ENCODE peak calls at places on chromosome X, in ten cellular contexts. Y is heart right ventricle; P is hepatocyte; R is tibial artery; H is activated CD8-positive, alpha-beta T cell treated with anti-CD3 and anti-CD28 coated beads for 36 hours; V is AG04449; O is CD4-positive, alpha-beta T cell; D is GM13977; X is transverse colon; I is left ventricle myocardium inferior. S is an unnamed sample.

GRCh38 chrX:125507119-125507518 is 187.4 kb downstream of the TEX13C start:
- DNase-seq in H (no peak), O (no peak), I (no peak), V (no peak), D (no peak), X (no peak), P (no peak), Y (no peak), R (no peak), S (no peak)

GRCh38 chrX:3052864-3053263 is 11.6 kb downstream of the ARSF start:
- DNase-seq in Y (no peak), X (peak), I (no peak), P (no peak), H (no peak), O (no peak), V (no peak), D (no peak), R (no peak), S (no peak)

GRCh38 chrX:150182176-150182575 is 180.9 kb upstream of the MAMLD1 start:
- DNase-seq in P (no peak), I (no peak), O (no peak), Y (no peak), D (no peak), R (no peak), V (no peak), X (no peak), H (no peak), S (no peak)

GRCh38 chrX:38342853-38343778 is 9.3 kb upstream of the OTC start:
- DNase-seq in P (peak), D (no peak), R (no peak), V (no peak), O (no peak), Y (no peak), I (no peak), X (peak), H (no peak), S (no peak)

GRCh38 chrX:138073626-138074025 is 507.7 kb downstream of the ZIC3 start:
- DNase-seq in H (no peak), O (no peak), R (no peak), D (no peak), P (no peak), X (no peak), Y (no peak), I (no peak), V (no peak), S (no peak)

GRCh38 chrX:39645059-39645895 is 452.5 kb downstream of the BCOR start:
- DNase-seq in O (no peak), P (peak), H (peak), D (no peak), I (peak), R (peak), Y (peak), X (peak), V (peak), S (no peak)

GRCh38 chrX:110450050-110450449 is 91.4 kb downstream of the RTL9 start:
- DNase-seq in I (peak), V (peak), Y (peak), X (peak), H (peak), R (peak), O (peak), D (peak), P (peak), S (peak)

GRCh38 chrX:41180194-41180902 is 95.1 kb downstream of the USP9X start:
- DNase-seq in Y (peak), P (peak), H (peak), I (no peak), R (peak), X (peak), O (peak), V (peak), D (peak), S (no peak)

GRCh38 chrX:109709129-109709631 is 23.9 kb downstream of the ACSL4 start:
- DNase-seq in I (no peak), O (no peak), D (peak), H (no peak), V (no peak), R (no peak), P (no peak), X (no peak), Y (no peak), S (no peak)

GRCh38 chrX:9146657-9147056 is 112.7 kb upstream of the FAM9B start:
- DNase-seq in Y (no peak), D (no peak), X (no peak), I (no peak), V (no peak), O (no peak), H (no peak), P (no peak), R (no peak), S (no peak)

GRCh38 chrX:130085551-130085986 is 24.7 kb downstream of the ELF4 start:
- DNase-seq in D (no peak), X (no peak), I (no peak), H (no peak), Y (peak), P (no peak), V (no peak), O (no peak), R (no peak), S (no peak)

GRCh38 chrX:122220644-122221373 is 963.3 kb upstream of the GRIA3 start:
- DNase-seq in Y (no peak), V (no peak), I (no peak), O (no peak), X (no peak), D (no peak), P (no peak), H (no peak), R (no peak), S (no peak)

GRCh38 chrX:341541-342101 is 23.0 kb upstream of the GTPBP6 start:
- DNase-seq in H (no peak), D (no peak), P (no peak), Y (no peak), O (no peak), X (no peak), I (peak), V (no peak), R (no peak), S (no peak)

GRCh38 chrX:123773258-123773978 is 40.6 kb upstream of the THOC2 start:
- DNase-seq in D (no peak), Y (no peak), X (no peak), O (no peak), H (no peak), V (no peak), P (no peak), R (no peak), I (no peak), S (no peak)

GRCh38 chrX:136269921-136270320 is 18.7 kb upstream of the MAP7D3 start:
- DNase-seq in Y (no peak), V (no peak), O (no peak), D (no peak), R (no peak), H (no peak), P (no peak), X (no peak), I (no peak), S (no peak)

GRCh38 chrX:45783002-45783401 is 582.3 kb upstream of the DIPK2B start:
- DNase-seq in X (no peak), P (no peak), D (no peak), I (no peak), H (no peak), O (no peak), R (no peak), V (no peak), Y (no peak), S (no peak)

GRCh38 chrX:46710425-46710824 is 48.5 kb downstream of the SLC9A7 start:
- DNase-seq in R (no peak), Y (no peak), O (no peak), V (no peak), H (no peak), D (no peak), I (no peak), P (peak), X (no peak), S (no peak)

GRCh38 chrX:1455948-1456280 is 3.2 kb upstream of the ASMTL start:
- DNase-seq in D (no peak), X (no peak), I (no peak), O (no peak), Y (peak), H (no peak), P (no peak), V (no peak), R (no peak), S (no peak)

GRCh38 chrX:39814391-39814790 is 283.4 kb downstream of the BCOR start:
- DNase-seq in O (peak), R (no peak), I (no peak), P (peak), H (peak), V (no peak), Y (no peak), D (peak), X (peak), S (no peak)

GRCh38 chrX:102599950-102600579 is 750 bp downstream of the ARMCX5 start:
- DNase-seq in I (no peak), X (no peak), O (no peak), D (no peak), R (no peak), V (no peak), H (no peak), Y (no peak), P (peak), S (no peak)

GRCh38 chrX:3712870-3713224 is 602 bp downstream of the PRKX start:
- DNase-seq in R (no peak), V (no peak), X (peak), Y (no peak), H (peak), O (no peak), I (peak), P (no peak), D (no peak), S (no peak)

GRCh38 chrX:78958419-78959116 is 13.4 kb downstream of the P2RY10 start:
- DNase-seq in R (no peak), D (no peak), H (no peak), I (no peak), Y (no peak), V (no peak), O (no peak), X (no peak), P (no peak), S (no peak)

GRCh38 chrX:8879750-8880149 is 78.6 kb upstream of the FAM9A start:
- DNase-seq in I (no peak), R (no peak), X (peak), D (peak), V (no peak), H (peak), Y (no peak), P (no peak), O (peak), S (no peak)

GRCh38 chrX:103608305-103608963 is 671 bp downstream of the TCEAL3 start:
- DNase-seq in D (peak), P (no peak), V (no peak), H (peak), X (no peak), R (no peak), Y (peak), I (no peak), O (no peak), S (no peak)

GRCh38 chrX:70480660-70481018 is 36.0 kb downstream of the DLG3 start:
- DNase-seq in Y (peak), I (peak), P (no peak), X (no peak), H (no peak), O (no peak), D (no peak), R (no peak), V (no peak), S (no peak)

GRCh38 chrX:107542500-107542899 is 85.8 kb upstream of the PRPS1 start:
- DNase-seq in P (peak), D (no peak), H (no peak), V (no peak), R (no peak), I (no peak), X (no peak), O (no peak), Y (no peak), S (no peak)

GRCh38 chrX:6782831-6783230 is 247.9 kb upstream of the VCX3A start:
- DNase-seq in D (no peak), P (no peak), X (no peak), R (no peak), H (no peak), Y (no peak), I (no peak), O (no peak), V (no peak), S (no peak)

GRCh38 chrX:69987691-69988090 is 62.0 kb downstream of the AWAT2 start:
- DNase-seq in H (no peak), P (no peak), O (no peak), I (no peak), V (no peak), D (no peak), R (no peak), Y (no peak), X (no peak), S (no peak)

GRCh38 chrX:38225093-38225492 is 4.4 kb upstream of the SRPX start:
- DNase-seq in R (no peak), O (no peak), P (no peak), I (no peak), V (no peak), H (no peak), D (no peak), Y (no peak), X (no peak), S (no peak)

GRCh38 chrX:71928856-71929255 is 18.2 kb downstream of the NHSL2 start:
- DNase-seq in R (no peak), H (no peak), P (no peak), V (no peak), Y (no peak), O (no peak), X (no peak), I (no peak), D (no peak), S (no peak)

GRCh38 chrX:83469551-83469950 is 38.5 kb upstream of the POU3F4 start:
- DNase-seq in O (no peak), Y (no peak), H (peak), V (no peak), X (peak), I (no peak), P (peak), D (peak), R (no peak), S (peak)

GRCh38 chrX:47078129-47079043 is at the start of gene RGN:
- DNase-seq in D (no peak), P (peak), V (no peak), X (no peak), R (no peak), H (no peak), Y (no peak), O (no peak), I (peak), S (no peak)

GRCh38 chrX:113833656-113834055 is 750.2 kb upstream of the HTR2C start:
- DNase-seq in I (no peak), D (no peak), R (no peak), Y (no peak), H (no peak), P (no peak), O (no peak), V (no peak), X (no peak), S (no peak)

GRCh38 chrX:52934704-52935468 is 23.4 kb downstream of the FAM156A start:
- DNase-seq in X (peak), H (peak), I (peak), P (peak), V (no peak), O (peak), Y (peak), R (peak), D (peak), S (peak)

DNA sequence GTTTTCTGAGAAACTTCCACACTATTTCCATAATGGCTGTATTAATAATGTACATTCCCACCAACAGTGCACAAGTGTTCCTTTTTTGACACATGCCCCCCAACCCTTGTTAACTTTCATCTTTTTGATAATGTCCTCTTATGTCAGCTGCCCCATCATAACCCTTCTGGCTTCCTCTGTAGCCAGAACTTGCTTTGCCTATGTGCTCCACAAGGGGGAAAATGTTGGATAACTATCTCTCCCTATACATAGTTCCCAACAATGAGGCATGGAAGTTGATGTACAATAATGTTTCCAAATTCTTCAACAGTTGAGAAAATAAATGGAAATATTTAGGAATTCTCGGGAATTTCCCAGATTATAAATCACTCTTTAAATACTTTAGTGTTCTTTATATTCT is 142.9 kb downstream of the ASB9 start:
- DNase-seq in Y (no peak), H (no peak), V (no peak), D (no peak), X (no peak), O (no peak), P (no peak), I (no peak), R (no peak), S (no peak)
- TF ChIP-seq CTCF in Y (no peak), H (no peak), V (no peak), D (no peak), X (no peak), O (no peak), P (no peak), I (no peak), R (no peak), S (no peak)

DNA sequence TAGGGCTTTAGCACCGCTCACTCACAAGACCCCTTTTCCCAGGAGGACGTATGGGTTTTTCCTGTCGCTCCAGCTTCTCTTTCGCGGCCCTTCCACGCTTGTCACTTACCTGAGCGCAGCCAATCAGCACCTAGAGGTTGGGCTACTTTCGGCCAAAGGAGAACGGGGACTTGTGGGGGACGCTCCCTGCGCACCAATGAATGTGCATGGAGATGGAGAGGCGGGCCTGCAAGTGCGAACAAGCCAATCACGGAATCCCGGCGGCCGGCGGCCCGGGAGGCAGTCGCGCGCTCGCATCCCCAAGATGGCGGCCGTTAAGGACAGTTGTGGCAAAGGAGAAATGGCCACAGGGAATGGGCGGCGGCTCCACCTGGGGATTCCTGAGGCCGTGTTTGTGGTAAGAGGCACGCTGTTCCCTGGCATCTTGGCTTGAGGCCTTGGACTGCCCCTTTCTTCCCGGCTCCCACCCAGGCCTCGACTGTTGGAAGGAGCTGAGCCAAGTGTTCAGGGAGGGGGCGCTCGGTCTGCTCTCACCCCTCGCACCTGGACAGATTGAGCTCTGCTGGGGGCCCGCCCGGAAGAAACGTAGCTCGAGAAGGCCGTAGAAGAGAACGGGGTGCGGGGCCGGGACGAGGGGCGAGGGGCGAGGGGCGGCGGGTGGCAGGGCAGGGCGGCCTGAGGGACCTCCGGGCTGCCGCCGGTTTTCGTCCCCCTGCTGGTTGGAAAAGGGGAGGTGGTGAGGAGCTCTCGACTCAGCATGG is at the start of gene VBP1:
- DNase-seq in R (peak), Y (peak), X (peak), V (peak), O (peak), I (peak), P (peak), H (peak), D (peak), S (peak)
- TF ChIP-seq CTCF in R (peak), Y (peak), X (peak), V (peak), O (peak), I (peak), P (peak), H (peak), D (peak), S (peak)

GRCh38 chrX:73943900-73944581 is 359.9 kb upstream of the ZCCHC13 start:
- DNase-seq in O (peak), X (peak), D (peak), Y (peak), H (peak), R (peak), P (peak), V (no peak), I (peak), S (peak)
- TF ChIP-seq CTCF in O (no peak), X (no peak), D (no peak), Y (no peak), H (no peak), R (no peak), P (no peak), V (no peak), I (no peak), S (no peak)

GRCh38 chrX:68647156-68647957 is at the start of gene STARD8:
- DNase-seq in R (no peak), P (peak), Y (peak), D (no peak), H (no peak), O (no peak), X (no peak), V (no peak), I (peak), S (no peak)
- TF ChIP-seq CTCF in R (no peak), P (peak), Y (no peak), D (no peak), H (no peak), O (no peak), X (no peak), V (no peak), I (no peak), S (no peak)

GRCh38 chrX:140040397-140040796 is 75.1 kb upstream of the CXorf66 start:
- DNase-seq in H (no peak), P (peak), I (no peak), X (peak), O (no peak), Y (no peak), V (no peak), D (no peak), R (no peak), S (no peak)

GRCh38 chrX:140038842-140039241 is 73.5 kb upstream of the CXorf66 start:
- DNase-seq in D (no peak), V (no peak), R (no peak), X (no peak), Y (no peak), O (no peak), H (no peak), P (no peak), I (no peak), S (no peak)

DNA sequence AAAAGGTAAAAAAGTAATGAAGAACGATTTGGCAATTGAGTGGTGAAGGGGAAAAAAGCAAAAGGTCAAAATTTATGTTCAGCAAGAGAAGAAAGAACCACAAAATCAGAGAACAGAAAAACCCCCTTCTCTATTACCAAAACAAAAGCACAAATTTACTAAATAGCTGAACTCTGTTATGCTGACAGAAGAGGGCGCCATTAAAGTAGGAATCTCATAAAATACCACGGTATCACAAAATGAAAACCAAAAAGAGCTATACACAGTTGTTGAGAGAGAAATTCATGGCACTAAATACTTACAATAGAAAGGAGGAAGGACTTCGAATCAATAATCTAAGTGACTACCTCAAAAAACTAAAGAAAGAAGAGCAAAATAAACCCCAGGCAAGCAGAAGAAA is 69.6 kb upstream of the CXorf66 start:
- DNase-seq in H (no peak), D (peak), P (no peak), O (no peak), X (no peak), Y (no peak), V (no peak), R (no peak), I (no peak), S (no peak)
- TF ChIP-seq CTCF in H (no peak), D (peak), P (peak), O (no peak), X (no peak), Y (no peak), V (no peak), R (no peak), I (no peak), S (peak)

DNA sequence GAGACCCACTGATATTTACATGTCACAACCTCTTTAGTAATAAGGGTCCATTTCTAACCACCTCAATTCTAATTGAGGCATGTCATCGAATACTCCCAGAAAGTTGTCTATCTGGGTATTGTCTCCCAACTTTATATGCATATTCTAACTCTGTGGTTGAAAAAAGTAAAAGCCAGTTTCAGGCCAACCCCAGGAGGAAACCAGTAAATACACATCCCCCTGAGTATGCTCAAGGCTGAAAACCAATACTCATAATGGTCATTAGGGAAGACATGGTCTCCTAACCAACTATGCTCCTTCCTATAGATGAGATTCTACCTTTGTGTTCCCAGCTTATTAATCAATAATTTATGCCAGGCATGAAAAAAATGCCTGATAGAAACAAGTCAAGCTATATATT is 96.6 kb downstream of the SH3KBP1 start:
- DNase-seq in V (no peak), X (no peak), H (no peak), D (no peak), Y (no peak), R (no peak), I (no peak), O (no peak), P (no peak), S (no peak)
- TF ChIP-seq CTCF in V (no peak), X (no peak), H (no peak), D (no peak), Y (no peak), R (no peak), I (no peak), O (no peak), P (no peak), S (no peak)